ENCODE peak calls at places on chromosomes 5 and 9, in four cellular contexts. One of them, this sample, is unnamed.

GRCh38 chr9:80061940-80062339 is 490.2 kb downstream of the TLE4 start:
- DNase-seq in NCI-H2081: no peak
- DNase-seq in fibroblast of the aortic adventitia: peak
- DNase-seq in A549: no peak
- DNase-seq in this sample: no peak

GRCh38 chr5:72063219-72063819 is 44.0 kb upstream of the MAP1B start:
- DNase-seq in NCI-H2081: no peak
- DNase-seq in A549: no peak
- DNase-seq in fibroblast of the aortic adventitia: peak
- DNase-seq in this sample: peak

GRCh38 chr5:11324521-11325289 is 563.7 kb upstream of the DAP start:
- DNase-seq in NCI-H2081: no peak
- DNase-seq in fibroblast of the aortic adventitia: no peak
- DNase-seq in A549: no peak
- DNase-seq in this sample: no peak

GRCh38 chr5:390571-391491 is 52.1 kb upstream of the EXOC3 start:
- DNase-seq in NCI-H2081: no peak
- DNase-seq in A549: no peak
- DNase-seq in fibroblast of the aortic adventitia: no peak
- DNase-seq in this sample: no peak

GRCh38 chr5:115423541-115423940 is 121.0 kb downstream of the FEM1C start:
- DNase-seq in A549: no peak
- DNase-seq in fibroblast of the aortic adventitia: peak
- DNase-seq in NCI-H2081: no peak
- DNase-seq in this sample: no peak

GRCh38 chr5:1793966-1794895 is 5.4 kb downstream of the MRPL36 start:
- DNase-seq in NCI-H2081: no peak
- DNase-seq in A549: no peak
- DNase-seq in fibroblast of the aortic adventitia: peak
- DNase-seq in this sample: no peak

GRCh38 chr9:127130661-127131538 is 8.5 kb upstream of the ANGPTL2 start:
- DNase-seq in A549: no peak
- DNase-seq in fibroblast of the aortic adventitia: peak
- DNase-seq in NCI-H2081: no peak
- DNase-seq in this sample: no peak

GRCh38 chr9:20065076-20065475 is 276.2 kb upstream of the SLC24A2 start:
- DNase-seq in fibroblast of the aortic adventitia: no peak
- DNase-seq in NCI-H2081: no peak
- DNase-seq in A549: no peak
- DNase-seq in this sample: no peak

GRCh38 chr5:121503111-121503840 is 348.4 kb upstream of the FTMT start:
- DNase-seq in NCI-H2081: no peak
- DNase-seq in A549: no peak
- DNase-seq in fibroblast of the aortic adventitia: no peak
- DNase-seq in this sample: peak

GRCh38 chr9:77015291-77016048 is 4.0 kb upstream of the FOXB2 start:
- DNase-seq in fibroblast of the aortic adventitia: no peak
- DNase-seq in NCI-H2081: peak
- DNase-seq in A549: no peak
- DNase-seq in this sample: no peak

GRCh38 chr9:124834586-124834985 is 18.7 kb upstream of the WDR38 start:
- DNase-seq in A549: no peak
- DNase-seq in fibroblast of the aortic adventitia: peak
- DNase-seq in NCI-H2081: no peak
- DNase-seq in this sample: no peak

GRCh38 chr5:6713274-6714181 is at the start of gene TENT4A:
- DNase-seq in NCI-H2081: no peak
- DNase-seq in A549: peak
- DNase-seq in fibroblast of the aortic adventitia: no peak
- DNase-seq in this sample: peak

GRCh38 chr9:33130501-33130900 is 36.6 kb downstream of the B4GALT1 start:
- DNase-seq in fibroblast of the aortic adventitia: peak
- DNase-seq in NCI-H2081: no peak
- DNase-seq in A549: peak
- DNase-seq in this sample: no peak

GRCh38 chr5:172820046-172820767 is 13.8 kb upstream of the ERGIC1 start:
- DNase-seq in NCI-H2081: no peak
- DNase-seq in A549: no peak
- DNase-seq in fibroblast of the aortic adventitia: peak
- DNase-seq in this sample: no peak

GRCh38 chr9:71783120-71783523 is 14.8 kb upstream of the CEMIP2 start:
- DNase-seq in A549: no peak
- DNase-seq in fibroblast of the aortic adventitia: no peak
- DNase-seq in NCI-H2081: peak
- DNase-seq in this sample: peak

GRCh38 chr9:214488-215448 is at the start of gene DOCK8:
- DNase-seq in A549: peak
- DNase-seq in fibroblast of the aortic adventitia: no peak
- DNase-seq in NCI-H2081: no peak
- DNase-seq in this sample: peak

GRCh38 chr9:129069128-129069824 is 11.6 kb upstream of the DOLPP1 start:
- DNase-seq in fibroblast of the aortic adventitia: no peak
- DNase-seq in NCI-H2081: no peak
- DNase-seq in A549: no peak
- DNase-seq in this sample: peak

GRCh38 chr9:78668148-78668825 is 371.4 kb downstream of the PSAT1 start:
- DNase-seq in NCI-H2081: no peak
- DNase-seq in A549: no peak
- DNase-seq in fibroblast of the aortic adventitia: no peak
- DNase-seq in this sample: no peak

GRCh38 chr9:137547687-137548543 is 2.3 kb downstream of the PNPLA7 start:
- DNase-seq in A549: no peak
- DNase-seq in fibroblast of the aortic adventitia: peak
- DNase-seq in NCI-H2081: no peak
- DNase-seq in this sample: no peak

GRCh38 chr5:82591021-82591515 is 312.9 kb upstream of the RPS23 start:
- DNase-seq in NCI-H2081: no peak
- DNase-seq in A549: no peak
- DNase-seq in fibroblast of the aortic adventitia: no peak
- DNase-seq in this sample: no peak

GRCh38 chr9:99019523-99020331 is 76.0 kb downstream of the COL15A1 start:
- DNase-seq in fibroblast of the aortic adventitia: peak
- DNase-seq in A549: peak
- DNase-seq in NCI-H2081: no peak
- DNase-seq in this sample: no peak

This sample was measured in K562.